ENCODE peak calls at places on chromosome 2, in four cellular contexts. Z is fibroblast of the aortic adventitia, W is HFFc6, B is kidney. Y is an unnamed sample.

GRCh38 chr2:25976884-25977741 is 5.2 kb downstream of the KIF3C start:
- DNase-seq in Z (no peak), W (no peak), B (no peak), Y (no peak)

GRCh38 chr2:201768918-201769317 is 11.8 kb downstream of the ALS2 start:
- DNase-seq in Z (peak), W (peak), B (no peak), Y (no peak)

GRCh38 chr2:223941579-223942277 is 3.4 kb downstream of the WDFY1 start:
- DNase-seq in Z (peak), W (peak), B (no peak), Y (no peak)

GRCh38 chr2:55231546-55232083 is 478 bp downstream of the CLHC1 start:
- DNase-seq in Z (peak), W (no peak), B (no peak), Y (no peak)

GRCh38 chr2:130251520-130251864 is 53.3 kb upstream of the TUBA3E start:
- DNase-seq in Z (no peak), W (no peak), B (no peak), Y (no peak)

GRCh38 chr2:102051659-102052366 is 60.1 kb downstream of the IL1R2 start:
- DNase-seq in Z (peak), W (peak), B (no peak), Y (no peak)

GRCh38 chr2:171810409-171810993 is 83.5 kb downstream of the SLC25A12 start:
- DNase-seq in Z (peak), W (no peak), B (no peak), Y (no peak)

GRCh38 chr2:1605659-1606400 is 138.5 kb downstream of the PXDN start:
- DNase-seq in Z (peak), W (peak), B (peak), Y (no peak)

DNA sequence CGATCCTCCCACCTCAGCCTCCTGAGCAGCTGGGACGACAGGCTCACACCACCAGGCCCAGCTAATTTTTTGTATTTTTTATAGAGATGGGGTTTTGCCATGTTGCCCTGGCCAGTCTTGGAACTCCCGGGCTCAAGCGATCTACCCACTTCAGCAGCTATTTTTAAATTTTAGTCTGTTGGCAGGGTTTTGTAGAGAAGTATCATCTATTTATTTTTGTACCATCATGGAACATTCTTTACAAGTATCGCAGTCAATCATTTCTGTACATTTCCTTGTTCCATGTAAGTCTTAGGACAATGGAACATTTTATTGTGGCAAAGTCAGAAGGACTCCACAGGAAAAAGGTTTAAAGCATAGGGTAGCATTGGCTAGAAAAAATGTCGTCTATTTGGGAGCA is 94.6 kb downstream of the UGGT1 start:
- DNase-seq in Z (no peak), W (no peak), B (no peak), Y (no peak)
- TF ChIP-seq CTCF in Z (no peak), W (no peak), B (no peak), Y (no peak)

DNA sequence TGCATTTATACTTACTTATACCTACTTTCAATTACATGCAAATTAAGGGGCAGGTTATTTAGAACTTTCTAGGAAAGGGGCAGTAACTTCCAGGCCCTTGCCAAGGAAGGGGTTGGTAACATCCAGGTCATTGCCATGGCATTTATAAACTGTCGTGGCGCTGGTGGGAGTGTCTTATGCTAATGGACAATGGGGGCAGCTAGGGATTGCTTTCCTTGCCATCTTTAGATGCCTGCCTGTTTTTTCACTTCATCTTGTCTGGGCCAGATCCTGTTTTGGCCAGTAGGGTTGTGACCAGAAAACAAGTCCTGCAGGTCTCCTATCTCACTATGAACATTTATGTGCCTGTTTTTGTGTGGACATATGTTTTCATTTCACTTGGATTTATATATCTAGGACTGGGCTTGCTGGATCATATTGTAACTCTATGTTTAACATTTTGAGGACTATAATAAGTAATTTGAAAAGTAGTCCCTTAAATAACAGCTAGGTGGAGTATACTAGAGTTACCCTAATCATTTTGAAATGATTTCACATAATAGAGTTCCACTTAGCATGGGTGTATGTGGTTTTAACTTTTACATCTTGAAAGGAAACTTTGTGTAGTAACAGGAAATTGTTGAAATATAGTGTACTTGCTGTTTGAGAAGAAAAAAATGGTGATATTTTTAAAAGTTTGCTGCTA is 56.1 kb downstream of the LCLAT1 start:
- DNase-seq in Z (peak), W (no peak), B (no peak), Y (no peak)
- TF ChIP-seq CTCF in Z (peak), W (peak), B (no peak), Y (peak)

DNA sequence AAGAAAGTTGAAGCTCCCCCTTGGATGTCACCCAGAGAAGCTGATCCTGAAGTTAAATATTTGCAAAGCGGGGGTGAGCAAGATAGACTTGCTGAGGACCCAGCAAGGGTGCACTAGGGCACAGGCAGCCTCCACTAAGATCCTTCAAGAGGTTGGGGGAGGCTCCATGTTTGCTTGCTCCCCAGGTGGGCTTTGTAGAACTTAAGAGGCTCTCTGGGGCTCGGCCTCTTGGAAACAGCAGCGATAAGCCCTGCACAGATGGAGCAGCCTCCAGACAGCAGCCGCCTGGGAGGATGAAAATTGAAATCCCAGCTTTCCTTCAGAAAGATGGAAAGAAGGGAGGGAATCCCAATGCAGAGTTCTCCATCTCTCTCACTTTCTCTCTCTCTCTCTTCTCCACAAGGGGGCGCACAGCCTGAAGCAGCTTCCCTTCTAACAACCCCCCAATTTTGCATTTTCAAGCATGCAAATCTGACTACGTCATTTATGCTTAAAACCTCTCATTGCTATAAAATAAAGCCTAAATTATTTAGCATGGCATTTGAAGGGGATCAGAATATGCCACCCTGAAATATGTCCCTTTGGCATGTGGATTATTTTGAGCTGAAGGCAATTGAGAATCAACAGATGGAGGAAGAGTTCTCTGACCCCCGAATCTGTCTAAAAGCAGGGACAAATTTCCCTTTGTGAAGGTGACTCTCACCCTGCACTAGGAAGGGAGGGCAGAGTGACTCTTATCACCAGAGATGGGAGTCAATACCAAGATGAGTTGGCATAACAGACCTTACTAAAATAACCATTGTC is 185.7 kb upstream of the KLHL29 start:
- DNase-seq in Z (peak), W (peak), B (no peak), Y (no peak)
- TF ChIP-seq CTCF in Z (peak), W (peak), B (no peak), Y (peak)

GRCh38 chr2:211216221-211216620 is 659.8 kb downstream of the CPS1 start:
- DNase-seq in Z (peak), W (no peak), B (no peak), Y (no peak)
- TF ChIP-seq CTCF in Z (peak), W (peak), B (peak), Y (no peak)

DNA sequence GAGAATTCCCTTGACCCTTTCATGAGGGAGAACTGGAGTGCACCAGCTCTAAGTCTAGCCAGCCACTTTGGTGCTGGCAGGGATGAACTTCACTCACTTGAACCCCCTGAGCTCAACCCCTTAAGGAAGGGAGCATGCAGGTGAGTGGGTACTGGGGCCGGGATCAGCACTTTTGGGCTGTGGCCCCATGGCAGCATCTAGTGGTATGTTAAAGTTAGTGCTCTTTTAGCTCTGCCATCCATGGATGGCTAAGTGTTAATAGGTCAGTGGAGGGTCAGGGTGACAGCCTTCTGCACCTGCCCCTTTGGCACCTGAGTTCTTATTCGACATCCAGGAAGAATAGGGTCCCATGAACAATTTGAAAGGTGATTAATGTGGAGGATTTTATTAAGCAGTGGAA is 689.0 kb upstream of the FSHR start:
- DNase-seq in Z (no peak), W (no peak), B (no peak), Y (no peak)
- TF ChIP-seq CTCF in Z (no peak), W (no peak), B (no peak), Y (no peak)

GRCh38 chr2:127027715-127028114 is 79.2 kb downstream of the BIN1 start:
- DNase-seq in Z (no peak), W (no peak), B (no peak), Y (no peak)
- TF ChIP-seq CTCF in Z (no peak), W (peak), B (no peak), Y (no peak)

GRCh38 chr2:46847185-46847710 is 68.4 kb downstream of the MCFD2 start:
- DNase-seq in Z (peak), W (peak), B (peak), Y (peak)
- TF ChIP-seq CTCF in Z (no peak), W (peak), B (no peak), Y (no peak)